ENCODE peak calls at places on chromosomes 4 and X, in six cellular contexts. V, F, Q, O, S and A are unnamed samples. For H3K4me1, the result is how much of the 10 kb centered on the place peaks cover.

GRCh38 chr4:5381981-5382441 is 326.3 kb downstream of the EVC2 start:
- DNase-seq in F (no peak), O (no peak), S (no peak), V (no peak), Q (no peak), A (no peak)

GRCh38 chr4:57110635-57111546 is 706 bp upstream of the IGFBP7 start:
- DNase-seq in O (no peak), S (peak), Q (no peak), F (peak), V (peak), A (peak)

GRCh38 chr4:123463869-123464268 is 67.3 kb downstream of the SPRY1 start:
- DNase-seq in S (no peak), Q (no peak), F (no peak), O (no peak), V (no peak), A (no peak)

GRCh38 chr4:148004228-148004813 is 272.4 kb downstream of the ARHGAP10 start:
- DNase-seq in F (peak), Q (no peak), S (peak), V (no peak), O (no peak), A (no peak)

GRCh38 chr4:80831383-80832361 is 198.8 kb upstream of the BMP3 start:
- DNase-seq in O (no peak), V (no peak), S (no peak), Q (peak), F (no peak), A (no peak)

GRCh38 chr4:168797176-168797575 is 212.9 kb downstream of the CBR4 start:
- DNase-seq in F (no peak), V (no peak), S (no peak), Q (no peak), O (no peak), A (no peak)

GRCh38 chr4:15238720-15239119 is 189.1 kb upstream of the C1QTNF7 start:
- DNase-seq in Q (no peak), F (peak), V (peak), S (no peak), O (no peak), A (no peak)

GRCh38 chr4:142354794-142355416 is 491.2 kb downstream of the INPP4B start:
- DNase-seq in Q (no peak), S (no peak), O (no peak), V (peak), F (no peak), A (no peak)

GRCh38 chrX:11663875-11664210 is 1.9 kb downstream of the ARHGAP6 start:
- DNase-seq in S (no peak), F (no peak), Q (no peak), O (no peak), V (no peak), A (no peak)

GRCh38 chr4:102836596-102836995 is 9.2 kb upstream of the UBE2D3 start:
- DNase-seq in V (no peak), Q (no peak), F (no peak), O (no peak), S (no peak), A (no peak)

GRCh38 chr4:60746172-60746571 is 454.0 kb upstream of the ADGRL3 start:
- DNase-seq in O (no peak), F (no peak), Q (no peak), S (no peak), V (no peak), A (no peak)

GRCh38 chr4:185209031-185209851 is at the start of gene SNX25:
- DNase-seq in Q (no peak), F (peak), S (peak), V (peak), O (peak), A (peak)

GRCh38 chr4:150006197-150006596 is 72.0 kb upstream of the DCLK2 start:
- DNase-seq in O (no peak), S (no peak), Q (no peak), F (no peak), V (no peak), A (no peak)

GRCh38 chrX:136534131-136534530 is 2.1 kb downstream of the VGLL1 start:
- DNase-seq in O (no peak), V (no peak), F (no peak), Q (no peak), S (no peak), A (no peak)

GRCh38 chr4:2047781-2048581 is 11.1 kb upstream of the NAT8L start:
- DNase-seq in F (no peak), O (no peak), S (peak), Q (no peak), V (no peak), A (peak)

GRCh38 chr4:184934961-184935360 is 83.3 kb upstream of the HELT start:
- DNase-seq in O (no peak), F (no peak), Q (no peak), S (no peak), V (no peak), A (no peak)

GRCh38 chr4:113311047-113311446 is 261.6 kb downstream of the ANK2 start:
- DNase-seq in F (no peak), Q (peak), S (no peak), V (no peak), O (no peak), A (no peak)

GRCh38 chr4:41358626-41359025 is 101.9 kb downstream of the UCHL1 start:
- DNase-seq in S (no peak), O (no peak), V (no peak), F (peak), Q (no peak), A (peak)

GRCh38 chrX:43644124-43644701 is 11.9 kb upstream of the MAOA start:
- DNase-seq in V (no peak), S (no peak), Q (peak), F (no peak), O (no peak), A (no peak)

GRCh38 chr4:10116625-10117423 is at the start of gene WDR1:
- DNase-seq in F (peak), Q (peak), O (peak), S (peak), V (peak), A (peak)
- H3K4me1 ChIP-seq in F (under half), Q (under half), O (under half), S (under half), V (under half), A (under half)

DNA sequence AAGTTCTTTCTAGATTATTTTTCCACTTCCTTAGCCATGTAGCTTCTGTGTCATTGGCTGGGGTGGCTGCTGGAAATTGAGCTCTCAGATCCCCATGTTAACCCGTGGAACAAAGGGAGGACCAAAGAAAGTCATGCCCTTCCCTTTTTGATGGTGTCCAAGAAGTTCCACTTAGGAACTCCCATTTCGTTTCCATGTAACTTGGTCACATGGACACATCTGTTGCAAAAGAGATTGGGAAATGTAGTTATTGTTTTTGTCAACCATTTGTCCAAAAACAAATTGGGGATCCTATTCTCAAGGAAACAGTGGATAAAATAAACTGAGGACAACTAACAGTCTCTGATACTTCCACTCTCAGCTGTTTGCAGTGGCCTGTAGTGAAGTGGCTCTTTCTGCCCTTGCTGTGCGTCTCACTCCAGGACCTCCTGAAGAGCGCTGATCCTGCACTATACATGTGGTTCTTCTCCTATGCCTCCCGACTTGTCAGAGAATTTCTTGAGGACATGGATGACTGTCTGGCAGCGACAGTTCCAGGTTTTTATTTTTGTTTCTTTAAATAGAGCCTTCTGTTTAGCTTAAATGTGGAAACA is 125.3 kb upstream of the LNX1 start:
- DNase-seq in S (no peak), V (no peak), O (no peak), F (no peak), Q (no peak), A (no peak)
- H3K4me3 ChIP-seq in S (no peak), V (no peak), O (no peak), F (no peak), Q (no peak), A (no peak)

DNA sequence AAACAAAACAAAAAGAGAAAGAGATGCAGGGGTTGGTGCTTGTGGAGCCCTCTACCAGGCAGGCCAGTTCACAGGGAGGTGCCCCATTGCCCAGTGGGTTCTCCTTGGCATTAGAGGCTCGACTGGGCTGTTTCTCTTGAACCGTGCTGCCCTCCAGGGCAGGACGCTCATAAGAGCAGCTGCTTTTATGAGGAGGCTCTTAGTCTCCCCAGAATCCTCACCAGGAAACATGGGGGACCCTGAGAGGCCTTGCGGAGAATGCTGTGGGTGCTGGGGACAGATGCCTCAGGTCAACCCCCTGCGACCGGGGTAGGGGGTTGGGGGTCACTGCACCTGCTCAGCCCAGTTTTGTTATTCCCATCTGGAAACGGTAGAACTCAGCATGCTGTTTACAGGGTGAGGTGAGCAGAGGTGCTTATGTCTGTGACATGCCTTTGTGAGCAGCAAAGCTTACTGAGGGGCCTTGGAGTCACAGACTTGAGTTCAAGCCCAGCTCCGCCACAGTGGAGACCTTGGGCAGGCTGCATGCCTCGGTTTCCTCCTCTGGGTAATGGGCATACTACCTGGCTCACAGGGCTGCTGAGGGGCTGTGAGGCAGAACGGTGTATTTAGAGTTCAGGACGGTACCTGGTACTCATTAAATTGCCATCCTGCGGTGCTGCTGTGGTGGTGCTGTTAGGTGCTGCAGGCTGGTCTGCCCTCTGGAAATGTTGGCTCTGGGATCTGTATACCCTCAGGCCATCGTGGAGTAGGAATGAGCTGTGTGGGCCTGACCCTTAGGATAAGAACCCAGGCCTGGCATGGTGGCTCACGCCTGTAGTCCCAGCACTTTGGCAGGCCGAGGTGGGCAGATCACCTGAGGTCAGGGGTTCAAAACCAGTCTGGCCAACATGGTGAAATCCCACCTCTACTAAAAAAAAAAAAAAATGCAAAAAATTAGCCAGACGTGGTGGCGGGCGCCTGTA is 5.7 kb downstream of the TBC1D14 start:
- DNase-seq in S (no peak), Q (no peak), F (no peak), V (no peak), O (no peak), A (no peak)
- H3K4me1 ChIP-seq in S (under half), Q (under half), F (half or more), V (under half), O (under half), A (under half)

GRCh38 chrX:13741695-13742094 is 7.1 kb downstream of the OFD1 start:
- DNase-seq in F (no peak), O (no peak), Q (no peak), S (no peak), V (no peak), A (no peak)
- H3K4me3 ChIP-seq in F (no peak), O (no peak), Q (no peak), S (no peak), V (no peak), A (no peak)

GRCh38 chr4:108168672-108169562 is at the start of gene LEF1:
- DNase-seq in Q (no peak), V (peak), S (no peak), O (no peak), F (no peak), A (peak)

GRCh38 chr4:108165601-108166000 is 3.1 kb downstream of the LEF1 start:
- DNase-seq in F (no peak), S (no peak), O (no peak), V (no peak), Q (no peak), A (no peak)

GRCh38 chr4:108166038-108166437 is 2.7 kb downstream of the LEF1 start:
- DNase-seq in O (no peak), Q (no peak), F (no peak), V (no peak), S (no peak), A (no peak)

GRCh38 chr4:108168213-108168671 is 490 bp downstream of the LEF1 start:
- DNase-seq in S (no peak), V (no peak), F (no peak), Q (no peak), O (no peak), A (no peak)

GRCh38 chr4:108166441-108167315 is 2.1 kb downstream of the LEF1 start:
- DNase-seq in V (no peak), O (no peak), Q (no peak), F (no peak), S (no peak), A (peak)
- H3K4me1 ChIP-seq in V (under half), O (under half), Q (under half), F (under half), S (under half), A (under half)

DNA sequence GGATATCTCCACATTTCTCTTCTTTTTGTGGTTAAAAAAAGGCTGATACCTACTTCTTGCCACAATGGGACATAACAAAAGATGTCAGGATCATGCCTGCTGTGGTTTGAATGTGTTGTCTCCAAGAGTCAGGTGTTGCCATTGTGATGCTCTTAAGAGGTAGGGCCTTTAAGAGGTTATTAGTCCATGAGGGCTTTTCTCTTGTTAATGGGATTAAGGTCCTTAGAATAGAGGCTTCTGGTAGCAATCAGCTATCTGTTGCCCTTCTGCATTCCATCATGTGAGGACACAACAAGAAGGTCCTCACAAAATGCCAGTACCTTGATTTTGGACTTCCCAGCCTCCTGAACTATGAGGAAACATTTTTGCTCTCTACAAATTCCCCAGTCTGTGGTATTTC is 191.4 kb downstream of the GBA3 start:
- DNase-seq in V (no peak), S (no peak), Q (no peak), O (no peak), F (no peak), A (no peak)
- H3K4me3 ChIP-seq in V (no peak), S (no peak), Q (no peak), O (no peak), F (no peak), A (no peak)